ENCODE peak calls at places on chromosome 5, in four cellular contexts. One of them, this sample, is unnamed.

GRCh38 chr5:16916262-16916878 is 19.7 kb downstream of the MYO10 start:
- DNase-seq in nephron progenitor cell: no peak
- DNase-seq in lower leg skin: no peak
- DNase-seq in HepG2: no peak
- DNase-seq in this sample: no peak

GRCh38 chr5:68817696-68818695 is 275.8 kb upstream of the SLC30A5 start:
- DNase-seq in nephron progenitor cell: no peak
- DNase-seq in lower leg skin: no peak
- DNase-seq in HepG2: no peak
- DNase-seq in this sample: no peak

GRCh38 chr5:16160706-16161105 is 18.9 kb downstream of the MARCHF11 start:
- DNase-seq in nephron progenitor cell: peak
- DNase-seq in lower leg skin: no peak
- DNase-seq in HepG2: peak
- DNase-seq in this sample: no peak

GRCh38 chr5:142235050-142235797 is 89.6 kb downstream of the SPRY4 start:
- DNase-seq in nephron progenitor cell: peak
- DNase-seq in lower leg skin: no peak
- DNase-seq in HepG2: no peak
- DNase-seq in this sample: peak

GRCh38 chr5:146076455-146076854 is 28.9 kb downstream of the PLAC8L1 start:
- DNase-seq in nephron progenitor cell: peak
- DNase-seq in lower leg skin: no peak
- DNase-seq in HepG2: no peak
- DNase-seq in this sample: no peak

GRCh38 chr5:1312993-1313833 is 18.3 kb upstream of the TERT start:
- DNase-seq in nephron progenitor cell: peak
- DNase-seq in lower leg skin: peak
- DNase-seq in HepG2: no peak
- DNase-seq in this sample: no peak

GRCh38 chr5:143037071-143037470 is 266.9 kb downstream of the ARHGAP26 start:
- DNase-seq in nephron progenitor cell: no peak
- DNase-seq in lower leg skin: no peak
- DNase-seq in HepG2: no peak
- DNase-seq in this sample: no peak

GRCh38 chr5:176831026-176831423 is 20.7 kb downstream of the UNC5A start:
- DNase-seq in nephron progenitor cell: no peak
- DNase-seq in lower leg skin: no peak
- DNase-seq in HepG2: no peak
- DNase-seq in this sample: no peak

GRCh38 chr5:168114444-168115017 is 176.9 kb upstream of the WWC1 start:
- DNase-seq in nephron progenitor cell: peak
- DNase-seq in lower leg skin: no peak
- DNase-seq in HepG2: peak
- DNase-seq in this sample: peak

GRCh38 chr5:132190161-132190817 is 37.4 kb downstream of the P4HA2 start:
- DNase-seq in nephron progenitor cell: peak
- DNase-seq in lower leg skin: no peak
- DNase-seq in HepG2: peak
- DNase-seq in this sample: no peak

GRCh38 chr5:123438244-123438643 is 15.0 kb upstream of the CEP120 start:
- DNase-seq in nephron progenitor cell: no peak
- DNase-seq in lower leg skin: no peak
- DNase-seq in HepG2: no peak
- DNase-seq in this sample: no peak

GRCh38 chr5:5264727-5265126 is 124.6 kb downstream of the ADAMTS16 start:
- DNase-seq in nephron progenitor cell: no peak
- DNase-seq in lower leg skin: no peak
- DNase-seq in HepG2: no peak
- DNase-seq in this sample: no peak

GRCh38 chr5:95884511-95884910 is 62.0 kb upstream of the GLRX start:
- DNase-seq in nephron progenitor cell: no peak
- DNase-seq in lower leg skin: no peak
- DNase-seq in HepG2: no peak
- DNase-seq in this sample: no peak

GRCh38 chr5:115369430-115370144 is 73.1 kb upstream of the CCDC112 start:
- DNase-seq in nephron progenitor cell: no peak
- DNase-seq in lower leg skin: no peak
- DNase-seq in HepG2: no peak
- DNase-seq in this sample: no peak

GRCh38 chr5:65902104-65902503 is 24.3 kb upstream of the ERBIN start:
- DNase-seq in nephron progenitor cell: no peak
- DNase-seq in lower leg skin: no peak
- DNase-seq in HepG2: no peak
- DNase-seq in this sample: no peak

GRCh38 chr5:171337207-171337562 is 28.1 kb downstream of the TLX3 start:
- DNase-seq in nephron progenitor cell: no peak
- DNase-seq in lower leg skin: no peak
- DNase-seq in HepG2: no peak
- DNase-seq in this sample: no peak

GRCh38 chr5:96087939-96088338 is 126.3 kb upstream of the ELL2 start:
- DNase-seq in nephron progenitor cell: no peak
- DNase-seq in lower leg skin: no peak
- DNase-seq in HepG2: no peak
- DNase-seq in this sample: no peak

GRCh38 chr5:149036168-149036567 is 26.7 kb downstream of the SH3TC2 start:
- DNase-seq in nephron progenitor cell: no peak
- DNase-seq in lower leg skin: no peak
- DNase-seq in HepG2: no peak
- DNase-seq in this sample: no peak

GRCh38 chr5:130237721-130238120 is 333.5 kb downstream of the CHSY3 start:
- DNase-seq in nephron progenitor cell: no peak
- DNase-seq in lower leg skin: no peak
- DNase-seq in HepG2: no peak
- DNase-seq in this sample: no peak

GRCh38 chr5:14385022-14385421 is 196.6 kb upstream of the OTULINL start:
- DNase-seq in nephron progenitor cell: peak
- DNase-seq in lower leg skin: no peak
- DNase-seq in HepG2: no peak
- DNase-seq in this sample: no peak

GRCh38 chr5:179699640-179700298 is 1.0 kb downstream of the CANX start:
- DNase-seq in nephron progenitor cell: no peak
- DNase-seq in lower leg skin: no peak
- DNase-seq in HepG2: peak
- DNase-seq in this sample: no peak

GRCh38 chr5:41772071-41772470 is 98.2 kb downstream of the OXCT1 start:
- DNase-seq in nephron progenitor cell: no peak
- DNase-seq in lower leg skin: no peak
- DNase-seq in HepG2: no peak
- DNase-seq in this sample: no peak

GRCh38 chr5:154523704-154524103 is 45.7 kb upstream of the HAND1 start:
- DNase-seq in nephron progenitor cell: peak
- DNase-seq in lower leg skin: no peak
- DNase-seq in HepG2: no peak
- DNase-seq in this sample: peak

DNA sequence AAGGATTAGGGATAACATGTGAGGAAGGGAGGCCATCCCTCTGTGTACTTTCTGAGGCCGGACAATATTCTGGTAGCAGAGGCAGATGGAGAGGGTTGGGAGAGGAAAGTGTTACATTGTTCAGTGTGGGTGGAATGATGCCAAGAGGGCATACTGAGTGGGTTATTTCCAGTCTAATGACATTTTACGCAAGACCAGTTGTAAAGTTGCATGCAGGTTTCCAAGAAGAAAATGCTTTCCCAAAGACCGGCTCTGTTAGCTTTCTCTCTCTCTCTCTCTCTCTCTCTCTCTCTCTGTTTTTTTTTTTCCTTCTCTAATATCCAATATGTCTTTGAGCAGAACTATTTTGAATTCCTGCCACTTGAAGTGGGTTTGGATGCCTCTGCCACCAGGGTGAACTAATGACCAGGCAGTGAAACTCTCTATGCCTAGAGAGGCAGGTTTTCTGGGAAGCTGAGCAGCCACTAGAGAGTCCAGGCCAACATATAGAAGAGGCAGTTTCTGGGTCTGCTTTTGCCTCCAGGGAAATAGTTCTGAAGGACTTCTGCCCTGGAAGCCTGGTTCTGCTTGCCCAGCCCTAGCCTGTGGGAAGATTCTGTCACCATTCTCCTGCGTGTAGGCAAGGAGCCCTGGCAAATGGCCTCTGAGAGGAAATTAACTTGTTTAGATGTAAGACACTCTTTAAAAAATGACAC is 24.4 kb upstream of the ZNF366 start:
- DNase-seq in nephron progenitor cell: no peak
- DNase-seq in lower leg skin: no peak
- DNase-seq in HepG2: no peak
- DNase-seq in this sample: no peak
- TF ChIP-seq CTCF in nephron progenitor cell: no peak
- TF ChIP-seq CTCF in lower leg skin: no peak
- TF ChIP-seq CTCF in HepG2: no peak
- TF ChIP-seq CTCF in this sample: no peak

DNA sequence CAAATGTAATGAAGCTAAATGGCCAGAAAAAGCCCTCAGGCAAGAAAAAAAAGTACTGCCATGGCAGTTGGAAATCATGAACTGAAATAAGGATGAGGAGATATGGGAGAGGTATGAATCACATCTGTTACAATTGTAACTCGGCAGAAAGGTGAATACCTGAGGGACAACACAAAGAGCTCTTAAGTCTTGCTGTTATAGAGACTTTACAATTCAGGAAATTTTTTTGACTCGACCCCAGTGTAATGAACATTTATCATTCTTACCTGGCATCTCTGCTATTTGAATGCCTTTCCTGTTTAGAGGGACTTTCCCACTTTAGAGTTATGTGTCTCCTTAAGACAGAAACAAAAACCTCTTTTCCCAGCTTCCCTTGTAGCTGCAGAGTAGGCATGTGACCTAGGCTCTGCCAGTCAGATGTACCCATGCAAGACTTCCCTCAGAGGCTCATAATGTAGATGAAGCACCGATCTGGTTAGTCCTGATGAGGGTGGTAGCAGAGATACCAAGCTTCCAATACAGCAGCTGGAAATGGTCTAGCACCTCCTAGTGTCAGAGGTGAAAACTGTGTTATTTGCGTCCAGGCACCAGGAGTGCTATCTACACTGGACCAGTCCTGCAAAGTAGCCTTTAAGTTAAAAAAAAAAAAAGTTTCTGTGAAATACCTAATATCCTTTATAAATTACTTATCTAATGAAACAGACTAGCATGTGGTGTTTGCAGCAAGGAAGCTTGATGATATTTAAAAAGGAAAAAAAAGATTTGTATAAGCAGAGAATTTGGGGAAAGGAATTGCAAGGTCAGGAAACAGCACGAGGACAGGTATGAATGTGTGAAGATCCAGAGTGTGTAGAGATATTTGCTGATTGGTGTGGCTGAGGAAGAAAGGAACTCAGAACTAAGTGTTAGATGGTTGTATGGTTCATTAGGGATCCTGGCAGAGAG is 146.9 kb upstream of the SLC1A3 start:
- DNase-seq in nephron progenitor cell: no peak
- DNase-seq in lower leg skin: no peak
- DNase-seq in HepG2: peak
- DNase-seq in this sample: no peak
- TF ChIP-seq CTCF in nephron progenitor cell: peak
- TF ChIP-seq CTCF in lower leg skin: no peak
- TF ChIP-seq CTCF in HepG2: peak
- TF ChIP-seq CTCF in this sample: peak

GRCh38 chr5:139197710-139198669 is at the start of gene SIL1:
- DNase-seq in nephron progenitor cell: peak
- DNase-seq in lower leg skin: peak
- DNase-seq in HepG2: peak
- DNase-seq in this sample: peak

GRCh38 chr5:139194486-139194885 is 3.7 kb downstream of the SIL1 start:
- DNase-seq in nephron progenitor cell: no peak
- DNase-seq in lower leg skin: no peak
- DNase-seq in HepG2: no peak
- DNase-seq in this sample: no peak

GRCh38 chr5:139188558-139189270 is 9.5 kb downstream of the SIL1 start:
- DNase-seq in nephron progenitor cell: no peak
- DNase-seq in lower leg skin: no peak
- DNase-seq in HepG2: peak
- DNase-seq in this sample: no peak

GRCh38 chr5:139190125-139190524 is 8.0 kb downstream of the SIL1 start:
- DNase-seq in nephron progenitor cell: no peak
- DNase-seq in lower leg skin: no peak
- DNase-seq in HepG2: no peak
- DNase-seq in this sample: no peak

GRCh38 chr5:139193928-139194327 is 4.2 kb downstream of the SIL1 start:
- DNase-seq in nephron progenitor cell: no peak
- DNase-seq in lower leg skin: no peak
- DNase-seq in HepG2: peak
- DNase-seq in this sample: no peak
- TF ChIP-seq CTCF in nephron progenitor cell: peak
- TF ChIP-seq CTCF in lower leg skin: no peak
- TF ChIP-seq CTCF in HepG2: no peak
- TF ChIP-seq CTCF in this sample: peak

GRCh38 chr5:135879591-135879990 is 16.1 kb downstream of the IL9 start:
- DNase-seq in nephron progenitor cell: no peak
- DNase-seq in lower leg skin: no peak
- DNase-seq in HepG2: no peak
- DNase-seq in this sample: no peak

GRCh38 chr5:135880801-135881200 is 14.8 kb downstream of the IL9 start:
- DNase-seq in nephron progenitor cell: no peak
- DNase-seq in lower leg skin: peak
- DNase-seq in HepG2: no peak
- DNase-seq in this sample: no peak

GRCh38 chr5:135881244-135881643 is 14.4 kb downstream of the IL9 start:
- DNase-seq in nephron progenitor cell: no peak
- DNase-seq in lower leg skin: peak
- DNase-seq in HepG2: no peak
- DNase-seq in this sample: no peak

GRCh38 chr5:135878156-135878620 is 17.5 kb downstream of the IL9 start:
- DNase-seq in nephron progenitor cell: no peak
- DNase-seq in lower leg skin: peak
- DNase-seq in HepG2: no peak
- DNase-seq in this sample: peak

GRCh38 chr5:135880278-135880677 is 15.4 kb downstream of the IL9 start:
- DNase-seq in nephron progenitor cell: peak
- DNase-seq in lower leg skin: peak
- DNase-seq in HepG2: peak
- DNase-seq in this sample: no peak
- TF ChIP-seq CTCF in nephron progenitor cell: no peak
- TF ChIP-seq CTCF in lower leg skin: no peak
- TF ChIP-seq CTCF in HepG2: peak
- TF ChIP-seq CTCF in this sample: peak